ENCODE peak calls at places on chromosome 17, in five cellular contexts. L, B, E, Q and F are unnamed samples.

GRCh38 chr17:43330876-43331639 is 67.7 kb upstream of the ARL4D start:
- DNase-seq in L (no peak), B (peak), E (no peak), Q (no peak), F (no peak)

GRCh38 chr17:41393826-41394225 is 3.6 kb downstream of the KRT31 start:
- DNase-seq in L (no peak), B (no peak), E (no peak), Q (no peak), F (no peak)

GRCh38 chr17:57861737-57862409 is 12.0 kb upstream of the MRPS23 start:
- DNase-seq in L (no peak), B (peak), E (peak), Q (peak), F (no peak)

GRCh38 chr17:77886387-77886728 is 72.1 kb upstream of the TNRC6C start:
- DNase-seq in L (no peak), B (peak), E (no peak), Q (no peak), F (no peak)

GRCh38 chr17:50533720-50534148 is 1.2 kb downstream of the EPN3 start:
- DNase-seq in L (no peak), B (no peak), E (no peak), Q (peak), F (no peak)

GRCh38 chr17:50949128-50950001 is 83.2 kb upstream of the TOB1 start:
- DNase-seq in L (no peak), B (no peak), E (no peak), Q (no peak), F (no peak)

GRCh38 chr17:59941131-59941530 is 23.4 kb downstream of the RNFT1 start:
- DNase-seq in L (no peak), B (no peak), E (no peak), Q (no peak), F (no peak)

GRCh38 chr17:10118788-10119130 is 79.6 kb downstream of the GAS7 start:
- DNase-seq in L (no peak), B (no peak), E (no peak), Q (no peak), F (no peak)

GRCh38 chr17:2952174-2952845 is 111.1 kb downstream of the OR1D5 start:
- DNase-seq in L (peak), B (no peak), E (no peak), Q (no peak), F (no peak)

GRCh38 chr17:67452681-67453554 is 75.8 kb downstream of the PITPNC1 start:
- DNase-seq in L (no peak), B (no peak), E (no peak), Q (no peak), F (no peak)

GRCh38 chr17:14303343-14304221 is 2.7 kb downstream of the HS3ST3B1 start:
- DNase-seq in L (peak), B (peak), E (peak), Q (peak), F (no peak)

GRCh38 chr17:74478369-74479100 is 12.1 kb downstream of the CD300A start:
- DNase-seq in L (no peak), B (peak), E (no peak), Q (no peak), F (no peak)

GRCh38 chr17:82400830-82401229 is 17.3 kb upstream of the HEXD start:
- DNase-seq in L (no peak), B (no peak), E (no peak), Q (no peak), F (no peak)

GRCh38 chr17:16915752-16916556 is 56.0 kb downstream of the TNFRSF13B start:
- DNase-seq in L (peak), B (peak), E (peak), Q (peak), F (no peak)

GRCh38 chr17:82924812-82925211 is 85.0 kb upstream of the ZNF750 start:
- DNase-seq in L (no peak), B (no peak), E (no peak), Q (no peak), F (no peak)

GRCh38 chr17:67025216-67025792 is 19.1 kb upstream of the CACNG1 start:
- DNase-seq in L (no peak), B (no peak), E (no peak), Q (no peak), F (no peak)

GRCh38 chr17:12619444-12620199 is 46.1 kb upstream of the MYOCD start:
- DNase-seq in L (no peak), B (no peak), E (peak), Q (no peak), F (no peak)

GRCh38 chr17:50258647-50259483 is 15.4 kb upstream of the TMEM92 start:
- DNase-seq in L (peak), B (no peak), E (no peak), Q (no peak), F (no peak)

GRCh38 chr17:16917995-16918394 is 53.9 kb downstream of the TNFRSF13B start:
- DNase-seq in L (no peak), B (no peak), E (no peak), Q (no peak), F (no peak)

GRCh38 chr17:71759422-71760060 is 361.3 kb upstream of the SOX9 start:
- DNase-seq in L (no peak), B (no peak), E (no peak), Q (no peak), F (no peak)

GRCh38 chr17:34206569-34206968 is 48.5 kb upstream of the CCL2 start:
- DNase-seq in L (no peak), B (peak), E (no peak), Q (no peak), F (no peak)

GRCh38 chr17:17125136-17126084 is 80.7 kb downstream of the PLD6 start:
- DNase-seq in L (no peak), B (no peak), E (no peak), Q (no peak), F (no peak)

GRCh38 chr17:83096401-83097220 is 17.2 kb downstream of the METRNL start:
- DNase-seq in L (no peak), B (peak), E (no peak), Q (no peak), F (no peak)

GRCh38 chr17:63647065-63647725 is 25.0 kb downstream of the MAP3K3 start:
- DNase-seq in L (no peak), B (peak), E (peak), Q (no peak), F (no peak)

GRCh38 chr17:58626905-58627304 is 64.9 kb downstream of the TEX14 start:
- DNase-seq in L (no peak), B (no peak), E (no peak), Q (no peak), F (no peak)

DNA sequence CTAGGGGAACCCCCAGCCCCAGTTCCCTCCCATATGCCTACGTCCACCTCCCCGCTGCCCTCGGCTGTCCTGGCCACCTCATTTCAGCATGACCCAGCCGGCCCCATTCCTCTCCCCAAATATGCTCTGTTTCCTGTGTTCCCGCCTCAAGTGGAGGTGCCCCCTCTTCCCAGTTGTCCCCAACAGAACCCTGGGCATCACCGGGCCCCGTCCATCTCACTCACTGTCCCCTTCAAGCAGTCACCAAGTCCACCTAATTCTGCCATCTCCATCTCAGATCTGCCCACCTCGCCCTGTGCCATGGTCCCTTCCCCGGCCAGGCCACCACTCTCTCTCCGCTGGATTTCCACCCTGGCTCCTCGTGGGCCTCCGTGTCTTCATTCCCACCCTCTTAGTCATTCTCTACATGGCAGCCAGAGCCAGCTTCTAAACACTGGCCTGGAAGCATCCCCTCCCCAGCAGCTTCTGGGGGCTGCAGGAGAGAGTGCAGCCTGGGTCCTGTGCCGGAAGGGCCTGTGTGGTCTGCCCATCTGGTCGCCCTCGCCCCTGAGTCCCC is 12.8 kb downstream of the CDK3 start:
- DNase-seq in L (no peak), B (no peak), E (peak), Q (no peak), F (no peak)
- H2BK12ac ChIP-seq in L (no peak), B (no peak), E (no peak), Q (peak), F (no peak)

GRCh38 chr17:48871035-48871550 is 21.5 kb upstream of the ATP5MC1 start:
- DNase-seq in L (no peak), B (no peak), E (no peak), Q (no peak), F (no peak)

GRCh38 chr17:48873696-48874443 is 18.7 kb upstream of the ATP5MC1 start:
- DNase-seq in L (no peak), B (no peak), E (peak), Q (no peak), F (no peak)

GRCh38 chr17:48869821-48870318 is 22.7 kb upstream of the ATP5MC1 start:
- DNase-seq in L (no peak), B (no peak), E (no peak), Q (no peak), F (no peak)

GRCh38 chr17:48871551-48872351 is 20.8 kb upstream of the ATP5MC1 start:
- DNase-seq in L (no peak), B (no peak), E (peak), Q (no peak), F (no peak)

DNA sequence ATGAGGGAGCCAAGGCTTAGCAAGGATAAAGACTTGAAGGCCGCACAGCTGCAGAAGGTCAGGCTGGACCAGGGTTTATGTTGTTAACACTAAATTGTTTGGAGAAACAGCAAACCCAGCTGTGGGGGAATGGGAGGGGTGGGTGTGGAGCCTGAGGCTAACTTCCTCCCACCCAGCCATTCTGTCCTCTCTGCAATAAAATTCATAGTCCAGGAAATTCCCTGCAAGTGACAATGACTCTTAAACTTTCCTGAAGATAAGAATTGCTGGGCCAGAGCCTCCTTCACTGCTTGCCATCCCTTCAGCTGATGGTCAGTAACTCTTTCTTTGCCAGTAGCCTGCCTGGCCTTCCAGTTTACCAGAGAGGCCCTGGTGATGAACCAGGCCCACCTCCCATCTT is 19.4 kb upstream of the ATP5MC1 start:
- DNase-seq in L (no peak), B (no peak), E (peak), Q (no peak), F (no peak)
- H2BK12ac ChIP-seq in L (no peak), B (no peak), E (peak), Q (no peak), F (no peak)

DNA sequence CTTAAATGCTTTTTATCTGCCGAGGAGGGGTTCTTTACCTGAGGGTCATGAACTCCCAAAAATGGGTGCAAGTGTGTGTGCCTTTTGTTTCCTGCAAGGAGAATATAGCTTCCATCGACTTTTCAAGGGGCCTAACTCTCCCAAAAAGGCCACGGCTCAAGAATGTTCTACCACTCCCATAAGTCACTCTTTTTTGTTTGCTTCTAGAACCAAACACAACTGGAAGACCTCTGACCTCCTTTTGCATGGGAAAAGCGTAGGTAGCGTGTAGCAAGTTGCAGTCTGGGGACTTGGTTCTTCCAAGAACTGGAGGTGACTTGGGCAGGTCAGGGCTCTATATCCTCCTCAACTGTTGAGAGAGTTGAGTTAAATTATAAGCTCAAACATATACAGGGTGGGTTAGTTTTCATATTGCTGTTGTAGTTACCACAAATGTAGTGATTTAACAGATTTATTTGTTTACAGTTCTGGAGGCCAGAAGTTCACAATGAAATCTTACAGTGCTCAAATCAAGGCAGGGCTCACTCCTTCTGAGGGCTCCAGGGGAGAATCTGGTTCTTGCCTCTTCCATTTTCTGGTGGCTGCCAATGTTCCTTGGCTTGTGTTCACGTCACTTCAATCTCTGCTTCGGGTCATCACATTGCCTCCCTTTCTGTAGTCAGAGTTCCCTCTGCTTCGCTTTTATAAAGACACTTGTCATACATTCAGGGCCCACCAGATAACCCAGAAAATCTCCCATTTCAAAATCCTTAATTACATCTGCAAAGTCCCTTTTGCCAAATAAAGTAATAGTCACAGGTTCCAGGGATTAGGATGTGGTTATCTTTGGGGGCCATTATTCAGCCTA is 1.4 kb downstream of the TMEM97 start:
- DNase-seq in L (no peak), B (no peak), E (peak), Q (no peak), F (no peak)
- H2BK12ac ChIP-seq in L (no peak), B (no peak), E (no peak), Q (no peak), F (no peak)

GRCh38 chr17:4176803-4177472 is 33.9 kb downstream of the CYB5D2 start:
- DNase-seq in L (no peak), B (no peak), E (no peak), Q (no peak), F (no peak)
- H2BK12ac ChIP-seq in L (no peak), B (peak), E (no peak), Q (no peak), F (no peak)